ENCODE peak calls at places on chromosome 9, in seven cellular contexts. Z is spleen, A is adrenal gland, Q is A549, M is gastrocnemius medialis, O is suprapubic skin, K is heart left ventricle. L is an unnamed sample.
A peak's percentile ranks its signal among the peaks of the same experiment; 100 is the strongest.

GRCh38 chr9:108022246-108022935 is 532.8 kb upstream of the KLF4 start:
- DNase-seq in Z (no peak), A (no peak), Q (no peak), M (no peak), O (no peak), K (no peak), L (no peak)

GRCh38 chr9:96777539-96777864 is 385 bp downstream of the ZNF510 start:
- DNase-seq in Z (no peak), A (no peak), Q (no peak), M (no peak), O (no peak), K (no peak), L (no peak)

GRCh38 chr9:125586173-125586512 is 120.9 kb downstream of the MAPKAP1 start:
- DNase-seq in Z (no peak), A (no peak), Q (no peak), M (no peak), O (no peak), K (no peak), L (no peak)

GRCh38 chr9:97324954-97325353 is 17.5 kb downstream of the CCDC180 start:
- DNase-seq in Z (no peak), A (no peak), Q (no peak), M (no peak), O (no peak), K (no peak), L (no peak)

GRCh38 chr9:127112683-127113539 is 9.5 kb downstream of the ANGPTL2 start:
- DNase-seq in Z (no peak), A (no peak), Q (no peak), M (no peak), O (no peak), K (no peak), L (no peak)

GRCh38 chr9:92175441-92175840 is 60.2 kb upstream of the SPTLC1 start:
- DNase-seq in Z (no peak), A (no peak), Q (no peak), M (no peak), O (no peak), K (no peak), L (no peak)

GRCh38 chr9:82553654-82554366 is 509.1 kb downstream of the RASEF start:
- DNase-seq in Z (no peak), A (no peak), Q (no peak), M (no peak), O (no peak), K (no peak), L (no peak)

GRCh38 chr9:1941989-1942388 is 73.2 kb upstream of the SMARCA2 start:
- DNase-seq in Z (no peak), A (no peak), Q (no peak), M (no peak), O (no peak), K (no peak), L (no peak)

GRCh38 chr9:115204827-115205506 is 87.0 kb upstream of the TNC start:
- DNase-seq in Z (no peak), A (no peak), Q (peak; percentile 46), M (no peak), O (no peak), K (no peak), L (no peak)

GRCh38 chr9:35726876-35727438 is 5.0 kb downstream of the TLN1 start:
- DNase-seq in Z (peak; percentile 87), A (peak; percentile 57), Q (peak; percentile 49), M (no peak), O (no peak), K (peak; percentile 51), L (no peak)

GRCh38 chr9:119216891-119217290 is 152.3 kb downstream of the BRINP1 start:
- DNase-seq in Z (no peak), A (peak; percentile 41), Q (no peak), M (peak; percentile 7), O (no peak), K (peak; percentile 26), L (peak; percentile 64)

GRCh38 chr9:90965911-90966290 is 164.3 kb downstream of the SYK start:
- DNase-seq in Z (no peak), A (no peak), Q (no peak), M (no peak), O (no peak), K (no peak), L (no peak)

GRCh38 chr9:89984214-89984613 is 379.4 kb downstream of the GADD45G start:
- DNase-seq in Z (no peak), A (no peak), Q (no peak), M (no peak), O (no peak), K (no peak), L (no peak)

GRCh38 chr9:115015018-115015635 is 84.7 kb upstream of the TNFSF8 start:
- DNase-seq in Z (no peak), A (peak; percentile 36), Q (peak; percentile 64), M (no peak), O (no peak), K (no peak), L (no peak)

GRCh38 chr9:111978616-111979015 is 82.0 kb downstream of the UGCG start:
- DNase-seq in Z (no peak), A (no peak), Q (no peak), M (no peak), O (no peak), K (no peak), L (no peak)

GRCh38 chr9:114378016-114378415 is 9.8 kb downstream of the AKNA start:
- DNase-seq in Z (peak; percentile 54), A (no peak), Q (no peak), M (no peak), O (no peak), K (no peak), L (no peak)

GRCh38 chr9:967851-968641 is 8.4 kb upstream of the DMRT3 start:
- DNase-seq in Z (no peak), A (no peak), Q (no peak), M (no peak), O (no peak), K (no peak), L (no peak)

GRCh38 chr9:71285191-71285656 is 163.8 kb upstream of the TRPM3 start:
- DNase-seq in Z (no peak), A (peak; percentile 27), Q (peak; percentile 68), M (no peak), O (no peak), K (peak; percentile 31), L (no peak)

GRCh38 chr9:19087601-19088000 is 15.1 kb downstream of the HAUS6 start:
- DNase-seq in Z (no peak), A (peak; percentile 88), Q (peak; percentile 38), M (no peak), O (no peak), K (no peak), L (no peak)

GRCh38 chr9:124261787-124262595 is 4.2 kb downstream of the NEK6 start:
- DNase-seq in Z (no peak), A (no peak), Q (no peak), M (no peak), O (no peak), K (no peak), L (no peak)

GRCh38 chr9:124259273-124260078 is 1.7 kb downstream of the NEK6 start:
- DNase-seq in Z (peak; percentile 74), A (peak; percentile 57), Q (peak; percentile 84), M (no peak), O (no peak), K (no peak), L (peak; percentile 73)

GRCh38 chr9:124262596-124263045 is 4.9 kb downstream of the NEK6 start:
- DNase-seq in Z (no peak), A (no peak), Q (no peak), M (no peak), O (no peak), K (no peak), L (no peak)

GRCh38 chr9:124258765-124259272 is 1.1 kb downstream of the NEK6 start:
- DNase-seq in Z (no peak), A (no peak), Q (no peak), M (no peak), O (no peak), K (no peak), L (no peak)

DNA sequence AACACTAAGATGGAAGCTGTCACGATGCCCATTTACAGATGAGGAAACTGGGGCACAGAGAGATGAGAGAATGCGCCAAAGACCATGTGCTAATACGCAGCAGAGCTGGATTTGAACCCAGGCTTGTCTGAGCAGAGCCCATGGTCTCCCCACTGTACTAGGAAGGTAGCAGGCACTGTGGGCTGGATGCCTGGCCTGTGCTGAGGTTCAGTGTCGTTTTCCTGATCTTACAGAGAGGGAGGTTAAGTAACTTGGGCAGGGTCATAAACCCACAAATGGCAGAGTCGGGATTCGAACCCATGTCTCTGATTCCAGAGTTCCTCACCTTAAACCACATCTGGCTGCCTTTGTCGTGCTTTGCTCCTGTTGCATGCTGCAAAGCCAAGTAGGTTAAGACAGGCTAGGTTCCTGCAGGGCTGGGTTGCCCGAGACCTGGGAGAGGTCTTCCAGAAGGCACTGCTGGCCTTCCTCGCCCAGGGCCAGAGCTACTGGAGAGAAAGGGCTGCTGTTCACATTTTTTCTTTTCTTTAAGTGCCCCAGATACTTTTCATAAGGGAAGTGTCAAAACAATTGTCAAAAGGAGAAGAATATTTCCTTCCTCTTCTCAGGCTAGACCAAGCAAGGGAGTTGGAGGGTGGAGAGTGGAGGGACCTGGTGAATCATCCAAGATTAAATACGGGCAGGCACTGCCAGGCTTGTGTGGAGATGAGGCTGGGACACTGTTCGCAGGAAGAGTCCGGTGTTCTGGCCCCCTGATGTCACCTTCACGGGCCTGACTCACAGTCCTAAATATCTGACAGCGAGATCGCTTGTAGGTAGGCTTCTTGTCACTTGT is 3.2 kb downstream of the NEK6 start:
- DNase-seq in Z (peak; percentile 82), A (peak; percentile 39), Q (peak; percentile 73), M (no peak), O (no peak), K (no peak), L (no peak)
- H3K4me1 ChIP-seq in Z (peaks cover 82% of the 10 kb centered on the region), A (peaks cover 7% of the 10 kb centered on the region), Q (peaks cover 65% of the 10 kb centered on the region), M (peaks cover 11% of the 10 kb centered on the region), O (peaks cover 60% of the 10 kb centered on the region), K (peaks cover 56% of the 10 kb centered on the region), L (peaks cover 11% of the 10 kb centered on the region)

DNA sequence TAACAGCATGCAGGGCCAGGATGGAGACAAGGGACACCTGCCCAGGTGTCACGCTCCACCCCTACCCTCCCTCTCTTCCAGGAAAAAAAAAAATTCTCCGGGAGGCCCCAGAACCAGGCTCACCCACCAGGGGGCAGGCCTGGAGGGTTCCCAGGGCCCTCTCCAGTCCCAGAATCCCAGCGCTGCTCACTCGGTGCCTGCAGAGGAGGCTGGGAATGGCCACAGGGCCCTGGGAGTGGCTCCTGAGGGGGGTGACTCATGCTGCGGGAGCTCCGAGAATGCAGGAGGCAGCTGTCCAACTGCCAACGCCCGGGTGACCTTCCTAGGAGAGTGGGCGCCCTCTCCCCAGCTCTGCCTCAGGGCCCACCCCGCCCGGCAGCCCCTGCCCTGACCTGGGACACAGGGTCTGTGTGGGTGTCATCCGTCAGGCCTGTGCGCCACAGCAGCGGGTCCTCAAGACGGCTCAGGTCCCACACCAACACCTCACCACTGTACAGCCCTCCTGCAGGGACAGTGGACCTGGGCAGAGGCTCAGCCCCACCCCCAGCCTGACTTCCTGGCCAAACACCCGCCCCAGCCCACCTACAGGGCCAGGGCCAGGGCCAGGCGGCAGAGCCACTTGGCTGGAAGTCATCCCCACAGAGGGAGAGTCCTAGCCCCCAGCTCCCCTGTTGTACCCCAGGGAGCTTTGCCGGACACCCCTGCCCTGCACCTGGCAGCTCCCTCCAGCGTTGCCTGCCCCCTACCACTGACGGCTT is 21.2 kb downstream of the DYNC2I2 start:
- DNase-seq in Z (peak; percentile 85), A (peak; percentile 98), Q (peak; percentile 98), M (no peak), O (peak; percentile 94), K (peak; percentile 86), L (peak; percentile 89)
- H3K4me3 ChIP-seq in Z (no peak overlapping the region), A (no peak overlapping the region), Q (peak overlapping the region; percentile 31), M (no peak overlapping the region), O (peak overlapping the region; percentile 33), K (peak overlapping the region; percentile 53), L (peak overlapping the region; percentile 20)

GRCh38 chr9:36765468-36766341 is 193.0 kb downstream of the MELK start:
- DNase-seq in Z (peak; percentile 95), A (peak; percentile 50), Q (peak; percentile 96), M (peak; percentile 38), O (peak; percentile 66), K (peak; percentile 47), L (no peak)
- TF ChIP-seq POLR2A in Z (no peak), A (no peak), Q (peak; percentile 66), M (no peak), O (no peak), K (no peak), L (no peak)

GRCh38 chr9:137278913-137279711 is 1.6 kb downstream of the TOR4A start:
- DNase-seq in Z (peak; percentile 78), A (no peak), Q (no peak), M (no peak), O (peak; percentile 64), K (no peak), L (no peak)
- H3K4me1 ChIP-seq in Z (peaks cover 76% of the 10 kb centered on the region), A (no peaks in the 10 kb centered on the region), Q (peaks cover 35% of the 10 kb centered on the region), M (peaks cover 21% of the 10 kb centered on the region), O (peaks cover 59% of the 10 kb centered on the region), K (peaks cover 36% of the 10 kb centered on the region), L (peaks cover 5% of the 10 kb centered on the region)